ENCODE peak calls at places on chromosome 2, in five cellular contexts. C is progenitor cell of endocrine pancreas, M is breast epithelium, V is GM12864, X is uterus. K is an unnamed sample.

GRCh38 chr2:72138011-72138881 is 9.4 kb downstream of the CYP26B1 start:
- DNase-seq in X (peak), M (no peak), V (no peak), C (no peak), K (no peak)

GRCh38 chr2:145100301-145100700 is 580.4 kb upstream of the ZEB2 start:
- DNase-seq in M (no peak), C (no peak), V (no peak), X (no peak), K (no peak)

GRCh38 chr2:18647731-18648130 is 58.4 kb upstream of the NT5C1B start:
- DNase-seq in V (no peak), C (no peak), M (no peak), X (no peak), K (no peak)

GRCh38 chr2:96763511-96764252 is 3.0 kb downstream of the CNNM4 start:
- DNase-seq in V (no peak), C (no peak), M (no peak), X (no peak), K (no peak)

GRCh38 chr2:195331124-195331523 is 325.9 kb upstream of the SLC39A10 start:
- DNase-seq in X (no peak), V (no peak), M (no peak), C (no peak), K (no peak)

GRCh38 chr2:58614259-58614658 is 373.1 kb upstream of the FANCL start:
- DNase-seq in C (no peak), V (no peak), M (no peak), X (no peak), K (no peak)

GRCh38 chr2:9692392-9693137 is 61.8 kb upstream of the YWHAQ start:
- DNase-seq in X (no peak), C (no peak), M (no peak), V (no peak), K (no peak)

GRCh38 chr2:229725716-229726346 is 11.5 kb upstream of the DNER start:
- DNase-seq in V (no peak), M (no peak), C (no peak), X (no peak), K (no peak)

GRCh38 chr2:113979172-113980128 is 89.6 kb downstream of the ACTR3 start:
- DNase-seq in C (no peak), V (no peak), X (no peak), M (no peak), K (peak)

GRCh38 chr2:196170681-196171247 is 614 bp downstream of the STK17B start:
- DNase-seq in V (no peak), M (no peak), X (no peak), C (no peak), K (peak)

GRCh38 chr2:61762292-61762691 is 91.6 kb downstream of the FAM161A start:
- DNase-seq in V (peak), C (no peak), M (no peak), X (no peak), K (no peak)

GRCh38 chr2:61764035-61764800 is 89.6 kb downstream of the FAM161A start:
- DNase-seq in M (peak), C (peak), V (peak), X (peak), K (peak)

GRCh38 chr2:61758991-61759390 is 94.9 kb downstream of the FAM161A start:
- DNase-seq in M (no peak), C (no peak), X (no peak), V (no peak), K (no peak)

GRCh38 chr2:61759718-61760117 is 94.1 kb downstream of the FAM161A start:
- DNase-seq in V (no peak), M (no peak), X (no peak), C (no peak), K (no peak)

GRCh38 chr2:61763605-61764034 is 90.2 kb downstream of the FAM161A start:
- DNase-seq in C (no peak), X (peak), V (peak), M (peak), K (peak)
- TF ChIP-seq CTCF in C (peak), X (no peak), V (no peak), M (no peak), K (no peak)

GRCh38 chr2:116511426-116511825 is 1303.1 kb upstream of the DDX18 start:
- DNase-seq in V (no peak), C (no peak), X (no peak), M (no peak), K (no peak)

GRCh38 chr2:116513991-116514390 is 1300.5 kb upstream of the DDX18 start:
- DNase-seq in X (no peak), M (no peak), C (no peak), V (no peak), K (no peak)

GRCh38 chr2:116510117-116510671 is 1304.3 kb upstream of the DDX18 start:
- DNase-seq in X (no peak), C (no peak), V (no peak), M (no peak), K (no peak)
- TF ChIP-seq CTCF in X (no peak), C (peak), V (peak), M (no peak), K (peak)

GRCh38 chr2:240745962-240746361 is 54.3 kb downstream of the AQP12A start:
- DNase-seq in C (no peak), M (no peak), V (no peak), X (no peak), K (no peak)
- TF ChIP-seq CTCF in C (no peak), M (no peak), V (no peak), X (no peak), K (no peak)

GRCh38 chr2:7704296-7704865 is 787.2 kb downstream of the RNF144A start:
- DNase-seq in M (no peak), X (no peak), C (no peak), V (no peak), K (no peak)
- TF ChIP-seq CTCF in M (no peak), X (no peak), C (no peak), V (no peak), K (no peak)